ENCODE peak calls at places on chromosomes 3 and 15, in eight cellular contexts. S, J, Q, X, F, Z, T and M are unnamed samples.

GRCh38 chr3:117837391-117837790 is 1127.8 kb downstream of the TUSC7 start:
- DNase-seq in S (no peak), J (no peak), Q (no peak), X (no peak), F (no peak), Z (no peak), T (no peak), M (no peak)

GRCh38 chr3:132167870-132168269 is 133.1 kb upstream of the CPNE4 start:
- DNase-seq in S (no peak), J (no peak), Q (no peak), X (no peak), F (no peak), Z (no peak), T (no peak), M (no peak)

GRCh38 chr15:41791970-41792637 is 17.8 kb downstream of the MAPKBP1 start:
- DNase-seq in S (no peak), J (no peak), Q (no peak), X (no peak), F (no peak), Z (no peak), T (no peak), M (no peak)

GRCh38 chr3:112038863-112039262 is 4.3 kb downstream of the TMPRSS7 start:
- DNase-seq in S (no peak), J (no peak), Q (no peak), X (no peak), F (peak), Z (no peak), T (no peak), M (no peak)

GRCh38 chr3:150823277-150823676 is 60.3 kb upstream of the SIAH2 start:
- DNase-seq in S (no peak), J (no peak), Q (no peak), X (no peak), F (no peak), Z (no peak), T (no peak), M (no peak)

GRCh38 chr3:175383366-175383765 is 524.2 kb downstream of the NAALADL2 start:
- DNase-seq in S (no peak), J (no peak), Q (no peak), X (no peak), F (no peak), Z (no peak), T (no peak), M (no peak)

GRCh38 chr3:170128259-170128976 is 53.1 kb downstream of the PHC3 start:
- DNase-seq in S (no peak), J (peak), Q (peak), X (no peak), F (no peak), Z (no peak), T (no peak), M (no peak)

GRCh38 chr3:128804017-128804816 is 75.2 kb upstream of the ACAD9 start:
- DNase-seq in S (no peak), J (no peak), Q (peak), X (no peak), F (no peak), Z (peak), T (no peak), M (no peak)

GRCh38 chr15:39869251-39869650 is 50.8 kb downstream of the GPR176 start:
- DNase-seq in S (no peak), J (no peak), Q (no peak), X (no peak), F (no peak), Z (no peak), T (no peak), M (no peak)

DNA sequence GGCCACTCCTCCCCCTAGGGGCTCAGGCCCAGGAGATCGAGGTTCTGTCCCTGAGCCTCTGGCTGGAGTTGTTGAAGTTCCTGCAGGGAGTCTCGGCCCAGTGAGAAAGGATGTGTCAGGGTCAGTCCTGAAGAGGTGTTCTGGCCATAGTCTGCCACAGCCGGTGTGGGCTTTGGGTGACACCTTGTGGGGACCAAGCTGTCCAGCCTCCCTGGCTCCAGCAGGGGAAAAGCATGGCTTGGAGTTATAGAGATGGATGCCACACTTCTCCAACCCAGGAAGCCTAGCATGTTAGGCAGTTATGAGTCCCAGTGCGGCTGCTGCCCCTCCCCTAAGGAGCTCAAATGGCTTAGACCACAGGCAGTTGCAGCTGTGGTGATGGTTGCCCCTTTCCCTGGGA is 945.6 kb upstream of the GBE1 start:
- DNase-seq in S (no peak), J (no peak), Q (no peak), X (no peak), F (peak), Z (no peak), T (peak), M (no peak)
- TF ChIP-seq CTCF in S (peak), J (no peak), Q (peak), X (no peak), F (peak), Z (no peak), T (no peak), M (no peak)

DNA sequence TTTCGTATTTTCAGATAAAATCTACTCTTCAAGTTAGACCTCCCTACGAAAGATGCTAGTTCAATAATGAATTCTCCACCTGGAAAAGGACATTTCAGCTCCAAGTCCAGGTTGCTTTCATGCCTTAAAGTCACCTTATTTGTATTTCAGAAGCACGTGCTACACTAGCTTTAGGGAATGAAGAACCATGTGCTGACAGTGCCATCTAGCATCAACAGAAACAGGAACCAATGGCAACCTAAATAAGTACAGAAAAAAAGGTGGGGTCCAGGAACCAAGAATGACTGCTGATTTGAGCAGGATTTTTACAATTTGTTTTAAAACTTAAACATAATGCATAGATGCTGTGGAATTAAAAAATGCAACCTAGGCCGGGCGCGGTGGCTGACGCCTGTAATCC is 77.6 kb upstream of the SNRPN start:
- DNase-seq in S (no peak), J (no peak), Q (no peak), X (no peak), F (no peak), Z (no peak), T (no peak), M (no peak)
- TF ChIP-seq CTCF in S (no peak), J (no peak), Q (no peak), X (no peak), F (no peak), Z (no peak), T (no peak), M (no peak)

GRCh38 chr15:89452330-89452836 is 44.0 kb downstream of the RHCG start:
- DNase-seq in S (no peak), J (no peak), Q (no peak), X (no peak), F (no peak), Z (no peak), T (no peak), M (no peak)
- TF ChIP-seq CTCF in S (no peak), J (no peak), Q (no peak), X (no peak), F (no peak), Z (no peak), T (no peak), M (no peak)

GRCh38 chr15:89334510-89335288 is at the start of gene POLG:
- DNase-seq in S (peak), J (peak), Q (peak), X (peak), F (peak), Z (peak), T (peak), M (peak)
- TF ChIP-seq CTCF in S (peak), J (no peak), Q (no peak), X (no peak), F (no peak), Z (no peak), T (no peak), M (no peak)

DNA sequence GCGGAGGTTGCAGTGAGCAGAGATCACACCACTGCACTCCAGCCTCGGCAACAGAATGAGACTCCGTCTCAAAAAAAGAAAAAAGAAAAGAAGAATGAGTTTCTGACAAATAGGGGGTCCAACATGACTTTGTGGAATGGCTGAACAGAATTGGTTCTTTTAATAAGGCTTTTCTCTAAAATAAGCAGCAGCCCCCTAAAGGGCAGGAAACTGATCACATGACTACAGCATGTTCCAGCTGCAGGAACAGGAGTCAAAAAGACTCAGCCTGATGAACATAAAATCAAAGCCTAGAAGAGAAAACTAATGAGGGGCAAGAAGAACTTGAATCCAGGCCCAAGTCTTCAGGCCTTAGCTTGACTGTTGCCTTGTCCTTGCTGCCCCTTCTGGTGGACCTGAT is 89.7 kb upstream of the ARRDC4 start:
- DNase-seq in S (no peak), J (no peak), Q (no peak), X (no peak), F (no peak), Z (no peak), T (no peak), M (no peak)
- TF ChIP-seq CTCF in S (no peak), J (no peak), Q (no peak), X (no peak), F (no peak), Z (no peak), T (no peak), M (no peak)

DNA sequence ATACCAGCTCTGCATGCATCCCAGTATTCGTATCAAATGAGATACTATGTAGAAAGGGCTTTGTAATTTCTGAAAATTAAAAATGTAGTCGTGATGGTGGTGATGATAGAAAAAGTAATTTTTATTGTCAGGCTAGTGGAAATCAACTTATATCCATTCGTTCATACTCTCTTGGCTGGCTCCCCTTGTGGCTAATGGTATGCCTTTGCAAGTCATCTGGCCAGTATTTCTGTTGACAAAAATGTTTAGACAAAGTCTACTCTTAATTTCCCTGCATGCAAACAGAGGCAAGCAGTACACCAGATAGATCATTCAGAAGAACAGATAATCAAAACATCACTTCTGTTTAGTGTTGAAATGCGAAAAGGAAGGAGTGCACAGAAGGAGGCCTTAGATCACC is 49.6 kb upstream of the DUT start:
- DNase-seq in S (no peak), J (no peak), Q (no peak), X (no peak), F (no peak), Z (no peak), T (no peak), M (no peak)
- TF ChIP-seq CTCF in S (no peak), J (no peak), Q (no peak), X (no peak), F (no peak), Z (no peak), T (no peak), M (no peak)

DNA sequence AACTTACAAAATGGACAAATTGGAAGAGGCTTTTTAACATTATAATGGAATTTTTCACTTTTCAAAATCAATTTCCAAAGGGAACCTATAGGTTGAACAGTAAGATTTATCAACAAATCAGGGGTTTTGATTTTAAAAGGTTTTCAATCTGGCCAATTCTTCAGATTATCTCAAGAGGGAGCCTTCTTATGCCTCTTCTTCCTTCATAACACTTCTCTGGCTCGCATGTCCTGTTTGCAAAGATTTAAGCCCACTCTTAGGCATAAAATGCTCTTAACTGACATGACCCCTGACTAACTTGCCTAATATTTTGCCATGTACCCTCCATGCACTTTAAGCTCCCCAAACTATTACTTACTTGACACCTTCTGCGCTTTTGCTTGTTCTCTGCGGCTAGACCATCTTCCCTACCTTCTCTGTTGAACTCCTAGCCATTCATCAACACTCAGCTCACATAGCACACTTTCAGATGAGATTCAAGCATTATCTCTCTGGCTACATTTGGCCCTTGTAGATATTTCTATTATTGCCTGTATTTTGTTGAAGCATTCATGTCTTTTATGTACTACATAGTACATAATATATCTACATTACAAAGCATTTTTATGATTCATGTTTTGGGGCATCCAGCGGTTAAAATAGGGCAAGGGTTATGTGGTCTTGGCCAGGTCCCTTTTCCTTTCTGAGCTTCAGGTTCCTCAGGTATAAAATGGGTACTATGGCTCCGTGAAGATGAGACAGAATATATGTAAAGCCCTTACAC is 1.0 kb upstream of the ARIH1 start:
- DNase-seq in S (no peak), J (no peak), Q (no peak), X (no peak), F (no peak), Z (no peak), T (no peak), M (no peak)
- TF ChIP-seq CTCF in S (no peak), J (no peak), Q (peak), X (peak), F (no peak), Z (no peak), T (no peak), M (no peak)

DNA sequence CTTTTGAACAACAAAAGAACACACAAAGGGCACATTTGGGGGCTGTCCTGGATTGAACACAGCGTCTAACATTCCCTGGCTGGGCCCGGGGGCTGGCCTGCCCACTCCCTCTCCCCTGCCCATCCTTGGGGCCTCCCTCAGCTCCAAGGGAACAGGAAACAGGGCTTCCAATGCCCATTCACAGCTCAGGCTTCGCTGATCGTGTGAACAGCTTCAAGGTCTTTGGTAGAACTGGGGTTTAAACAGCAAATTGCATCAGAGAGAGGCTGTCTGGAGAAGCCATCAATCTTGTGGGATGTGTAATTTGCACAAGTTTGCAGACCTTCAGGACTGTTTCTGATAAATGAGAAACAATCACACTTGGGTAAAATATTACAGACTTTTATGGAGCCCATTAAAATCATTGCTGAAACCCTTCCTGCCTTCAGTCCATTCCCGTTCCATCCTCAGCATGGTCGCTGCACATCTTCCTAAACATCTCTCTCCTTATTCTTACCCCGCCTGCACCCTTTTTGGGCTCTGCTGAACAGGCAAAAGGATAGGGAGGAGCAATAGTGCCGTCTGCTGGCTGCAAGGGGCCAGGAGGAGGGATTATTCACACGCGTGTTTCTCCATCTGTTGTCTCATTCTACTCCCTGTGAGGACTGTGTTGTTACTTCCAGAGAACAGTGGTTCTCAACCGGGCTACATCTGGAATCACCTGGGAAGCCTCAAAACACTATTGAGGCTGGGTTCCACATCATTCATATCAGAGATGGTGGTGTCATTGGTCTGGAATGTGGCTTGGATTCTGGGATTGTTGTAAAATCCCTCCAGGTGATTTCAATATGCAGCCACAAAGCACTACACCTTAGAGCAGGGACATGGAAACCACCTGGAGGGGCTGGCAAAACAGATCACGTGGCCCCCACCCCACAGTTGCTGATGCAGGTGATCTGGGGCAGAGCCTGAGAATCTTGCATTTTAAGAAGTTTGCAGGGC is 116.3 kb downstream of the CLSTN2 start:
- DNase-seq in S (no peak), J (no peak), Q (no peak), X (no peak), F (peak), Z (no peak), T (no peak), M (no peak)
- TF ChIP-seq CTCF in S (peak), J (no peak), Q (peak), X (peak), F (peak), Z (no peak), T (no peak), M (no peak)

DNA sequence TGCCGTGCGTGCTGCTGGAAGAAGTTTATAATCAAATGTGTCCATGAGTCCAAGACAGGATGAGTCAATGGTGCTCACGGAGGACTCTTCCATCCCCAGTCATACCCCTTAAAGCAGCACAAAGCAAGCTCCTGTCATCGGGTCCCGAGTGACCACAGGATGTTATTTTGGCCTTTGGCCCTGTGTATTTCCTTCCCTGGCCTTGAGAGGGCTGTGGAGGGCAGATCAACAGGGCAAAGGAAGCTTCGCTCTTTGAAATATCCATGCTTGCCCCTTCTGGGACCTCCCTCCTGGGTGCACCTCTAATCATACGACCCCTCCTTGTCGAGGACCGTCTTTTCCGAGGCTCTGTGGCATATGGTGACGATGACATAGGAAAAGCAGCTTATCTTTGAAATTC is 93.4 kb downstream of the SLCO3A1 start:
- DNase-seq in S (no peak), J (no peak), Q (no peak), X (no peak), F (no peak), Z (peak), T (no peak), M (no peak)
- TF ChIP-seq CTCF in S (no peak), J (no peak), Q (no peak), X (peak), F (no peak), Z (no peak), T (no peak), M (no peak)